ENCODE peak calls at places on chromosomes 2 and 18, in six cellular contexts. R is SK-N-SH, H is HCT116, X is HepG2, I is K562, A is GM12878. U is an unnamed sample.

GRCh38 chr2:188725981-188726380 is 248.2 kb upstream of the COL3A1 start:
- DNase-seq in H (no peak), X (no peak), A (no peak), R (no peak), I (no peak), U (no peak)

GRCh38 chr2:46340740-46341420 is 43.7 kb downstream of the EPAS1 start:
- DNase-seq in X (no peak), R (no peak), H (no peak), A (no peak), I (peak; percentile 50), U (no peak)

GRCh38 chr2:66865161-66865560 is 430.2 kb downstream of the MEIS1 start:
- DNase-seq in R (no peak), A (no peak), X (no peak), I (no peak), H (no peak), U (no peak)

GRCh38 chr18:35386600-35387366 is 9.6 kb upstream of the ZNF396 start:
- DNase-seq in I (peak; percentile 77), X (peak; percentile 70), A (no peak), H (peak; percentile 69), R (peak; percentile 68), U (peak; percentile 53)

GRCh38 chr2:124798551-124798950 is 773.5 kb downstream of the CNTNAP5 start:
- DNase-seq in I (no peak), H (no peak), R (no peak), X (no peak), A (no peak), U (no peak)

GRCh38 chr2:114175507-114175906 is 266.9 kb upstream of the DPP10 start:
- DNase-seq in H (no peak), I (no peak), A (no peak), X (no peak), R (no peak), U (no peak)

GRCh38 chr18:50563376-50563775 is 3.5 kb downstream of the MAPK4 start:
- DNase-seq in R (no peak), X (no peak), H (no peak), A (no peak), I (no peak), U (no peak)

GRCh38 chr2:28661589-28662001 is 90.0 kb upstream of the PPP1CB start:
- DNase-seq in H (no peak), R (peak; percentile 63), X (no peak), A (no peak), I (no peak), U (no peak)

GRCh38 chr2:1744446-1745170 is at the start of gene PXDN:
- DNase-seq in H (no peak), X (no peak), I (no peak), R (peak; percentile 97), A (no peak), U (no peak)

GRCh38 chr2:215397632-215398341 is 38.1 kb downstream of the FN1 start:
- DNase-seq in I (no peak), R (no peak), A (no peak), X (peak; percentile 57), H (no peak), U (no peak)

GRCh38 chr18:61464551-61465102 is 131.4 kb downstream of the CDH20 start:
- DNase-seq in H (no peak), A (no peak), I (no peak), R (no peak), X (no peak), U (no peak)

GRCh38 chr2:12177052-12177994 is 430.9 kb downstream of the LPIN1 start:
- DNase-seq in X (peak; percentile 62), R (peak; percentile 80), A (peak; percentile 45), I (peak; percentile 94), H (no peak), U (peak; percentile 48)

GRCh38 chr18:4144201-4144600 is 310.9 kb downstream of the DLGAP1 start:
- DNase-seq in A (no peak), H (no peak), X (no peak), R (no peak), I (no peak), U (no peak)

GRCh38 chr2:236239276-236240065 is 24.7 kb downstream of the ASB18 start:
- DNase-seq in X (no peak), H (no peak), A (no peak), I (no peak), R (no peak), U (no peak)

GRCh38 chr2:50722828-50723227 is 309.1 kb downstream of the NRXN1 start:
- DNase-seq in I (no peak), R (no peak), A (no peak), X (no peak), H (no peak), U (no peak)

GRCh38 chr2:142946941-142947340 is 69.5 kb downstream of the KYNU start:
- DNase-seq in H (no peak), X (no peak), R (no peak), I (no peak), A (no peak), U (no peak)

GRCh38 chr2:238945433-238946150 is 97.7 kb downstream of the TWIST2 start:
- DNase-seq in R (no peak), A (no peak), I (peak; percentile 16), X (peak; percentile 29), H (peak; percentile 10), U (no peak)

GRCh38 chr2:110802213-110802932 is 70.0 kb downstream of the ACOXL start:
- DNase-seq in A (no peak), X (no peak), R (no peak), H (no peak), I (no peak), U (no peak)

GRCh38 chr18:4333043-4333442 is 122.1 kb downstream of the DLGAP1 start:
- DNase-seq in A (no peak), H (no peak), R (no peak), I (no peak), X (no peak), U (no peak)

GRCh38 chr2:221517362-221518121 is 54.6 kb downstream of the EPHA4 start:
- DNase-seq in R (no peak), I (no peak), H (peak; percentile 8), A (peak; percentile 57), X (no peak), U (no peak)

GRCh38 chr18:62848946-62849345 is 133.6 kb downstream of the PHLPP1 start:
- DNase-seq in H (no peak), X (no peak), I (no peak), R (no peak), A (no peak), U (no peak)

GRCh38 chr2:151374426-151374825 is 17.0 kb downstream of the TNFAIP6 start:
- DNase-seq in I (no peak), H (no peak), R (no peak), X (no peak), A (no peak), U (no peak)

GRCh38 chr2:241935314-241935713 is 65.8 kb downstream of the RTP5 start:
- DNase-seq in R (no peak), I (no peak), X (no peak), H (peak; percentile 3), A (no peak), U (no peak)

GRCh38 chr2:15554525-15555218 is 6.5 kb downstream of the NBAS start:
- DNase-seq in X (no peak), R (no peak), I (no peak), A (no peak), H (no peak), U (no peak)

GRCh38 chr2:40450066-40450841 is 1.6 kb downstream of the SLC8A1 start:
- DNase-seq in A (no peak), X (no peak), R (peak; percentile 41), H (no peak), I (no peak), U (no peak)

GRCh38 chr2:59184281-59185020 is 943.3 kb upstream of the FANCL start:
- DNase-seq in R (no peak), H (no peak), A (no peak), X (no peak), I (no peak), U (no peak)

GRCh38 chr2:64207573-64207972 is 63.4 kb upstream of the PELI1 start:
- DNase-seq in I (no peak), H (no peak), A (peak; percentile 48), R (no peak), X (no peak), U (no peak)

GRCh38 chr2:10271946-10272345 is 30.8 kb upstream of the HPCAL1 start:
- DNase-seq in X (peak; percentile 39), H (no peak), A (no peak), R (peak; percentile 37), I (no peak), U (no peak)

GRCh38 chr18:38038242-38038641 is 472.6 kb upstream of the CELF4 start:
- DNase-seq in I (no peak), X (no peak), H (no peak), R (no peak), A (no peak), U (no peak)
- TF ChIP-seq SIN3A in I (no peak), X (no peak), H (no peak), R (no peak), A (no peak), U (no peak)

DNA sequence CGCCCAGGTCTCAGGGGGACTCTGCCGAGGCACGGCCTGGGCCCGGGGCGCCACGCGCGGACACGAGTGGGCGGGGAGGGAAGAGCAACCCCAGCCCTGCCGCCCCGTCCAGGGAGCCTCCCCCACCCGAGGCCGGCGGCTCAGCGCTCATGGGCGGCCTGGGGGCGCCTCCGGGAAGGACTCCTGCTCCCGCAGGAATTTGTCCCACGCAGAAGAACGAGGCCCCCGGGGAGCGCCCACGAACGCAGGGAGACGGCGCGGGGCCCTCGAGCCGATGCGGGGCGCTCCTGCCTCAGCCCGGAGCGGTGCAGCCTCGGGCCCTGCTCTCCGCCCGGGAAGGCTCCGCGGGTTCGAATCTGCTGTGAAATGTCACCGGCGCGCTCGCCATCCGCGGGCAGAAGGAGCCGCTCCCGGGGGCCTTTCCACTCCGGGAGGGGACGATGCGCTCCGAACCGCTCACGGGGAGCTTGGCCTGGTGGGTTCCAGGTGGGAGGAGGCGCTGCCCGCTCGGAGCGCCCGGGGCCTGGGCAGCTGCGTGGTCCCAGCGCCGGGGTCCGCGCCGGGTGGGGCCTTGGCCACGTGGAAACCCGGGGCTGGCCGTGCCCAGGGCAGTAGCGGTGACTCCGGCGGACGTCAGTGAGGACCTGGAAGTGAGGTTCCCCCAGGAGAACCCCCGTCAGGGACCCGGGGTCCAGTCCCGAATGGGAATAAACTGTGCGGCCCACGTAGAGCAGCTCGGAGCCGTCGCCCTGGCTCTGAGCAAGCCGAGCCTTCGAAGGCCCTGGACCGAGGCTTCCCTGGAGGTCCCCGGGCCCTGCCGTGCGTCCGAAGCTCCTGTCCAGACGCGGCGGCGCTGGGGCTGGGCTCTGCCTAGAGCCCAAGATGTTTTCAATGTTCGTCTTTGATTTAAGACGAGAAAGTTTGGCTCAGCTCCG is 41.4 kb upstream of the CTDP1 start:
- DNase-seq in A (no peak), I (no peak), H (no peak), X (no peak), R (no peak), U (no peak)
- TF ChIP-seq SIN3A in A (no peak), I (no peak), H (no peak), X (no peak), R (no peak), U (no peak)

GRCh38 chr2:173159794-173160463 is 84.3 kb downstream of the MAP3K20 start:
- DNase-seq in X (peak; percentile 25), H (peak; percentile 51), A (no peak), I (no peak), R (no peak), U (peak; percentile 94)
- TF ChIP-seq SIN3A in X (no peak), H (no peak), A (no peak), I (no peak), R (no peak), U (no peak)

DNA sequence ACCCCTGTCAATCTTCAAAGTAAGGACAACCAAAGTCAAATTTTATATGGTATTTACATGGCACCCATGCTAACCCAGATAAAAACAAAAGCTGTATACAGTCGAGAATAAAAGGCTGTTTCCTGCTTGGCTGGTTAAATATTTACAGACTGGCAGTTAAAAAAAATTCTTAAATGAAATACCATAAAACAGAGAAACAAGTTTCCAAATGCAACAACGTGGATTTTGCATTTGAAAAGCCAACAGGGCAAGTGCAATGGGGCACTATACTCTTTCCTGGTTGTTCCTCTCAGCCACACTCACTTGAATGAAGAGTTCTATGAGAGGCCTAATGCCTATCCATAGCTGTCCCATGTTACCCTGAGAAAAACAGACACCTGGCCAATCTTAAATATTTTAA is 6.1 kb upstream of the NR4A2 start:
- DNase-seq in X (no peak), A (no peak), H (no peak), I (no peak), R (no peak), U (no peak)
- TF ChIP-seq SIN3A in X (no peak), A (no peak), H (no peak), I (no peak), R (no peak), U (no peak)

U was measured in Panc1.